ENCODE peak calls at places on chromosomes 6 and 20, in seven cellular contexts. O, B, E, Z, I, H and T are unnamed samples.

GRCh38 chr6:324116-324728 is 31.9 kb downstream of the DUSP22 start:
- DNase-seq in O (no peak), H (no peak), Z (no peak), I (no peak), B (no peak), E (no peak), T (no peak)

GRCh38 chr6:89244237-89244985 is 27.3 kb upstream of the GABRR1 start:
- DNase-seq in B (no peak), O (no peak), Z (no peak), H (no peak), E (no peak), I (no peak), T (no peak)

GRCh38 chr6:34324738-34325444 is 67.6 kb downstream of the NUDT3 start:
- DNase-seq in O (no peak), E (peak), Z (no peak), B (no peak), I (peak), H (no peak), T (no peak)

GRCh38 chr20:59402697-59403096 is 102.3 kb downstream of the EDN3 start:
- DNase-seq in O (no peak), H (no peak), I (no peak), B (no peak), E (no peak), Z (no peak), T (no peak)

GRCh38 chr6:6661684-6662083 is 73.2 kb downstream of the LY86 start:
- DNase-seq in I (peak), E (peak), Z (no peak), H (no peak), B (peak), O (no peak), T (no peak)

GRCh38 chr6:636488-636887 is 20.4 kb downstream of the HUS1B start:
- DNase-seq in O (no peak), I (no peak), H (no peak), E (peak), Z (no peak), B (no peak), T (no peak)

GRCh38 chr20:23096073-23096472 is 9.9 kb upstream of the CD93 start:
- DNase-seq in H (no peak), E (no peak), B (no peak), I (no peak), O (no peak), Z (no peak), T (no peak)

GRCh38 chr6:125037826-125038225 is 75.6 kb downstream of the RNF217 start:
- DNase-seq in H (no peak), Z (no peak), I (no peak), E (no peak), B (no peak), O (no peak), T (no peak)

GRCh38 chr6:39638126-39638822 is 86.9 kb downstream of the KIF6 start:
- DNase-seq in B (no peak), Z (no peak), I (no peak), H (no peak), O (no peak), E (no peak), T (no peak)

GRCh38 chr6:18021166-18021850 is 33.9 kb upstream of the KIF13A start:
- DNase-seq in H (no peak), I (no peak), B (no peak), Z (no peak), E (no peak), O (no peak), T (no peak)

GRCh38 chr20:58481541-58482021 is 33.6 kb downstream of the APCDD1L start:
- DNase-seq in H (no peak), B (peak), Z (peak), O (peak), I (peak), E (no peak), T (peak)

GRCh38 chr20:54209216-54209813 is 1.4 kb downstream of the PFDN4 start:
- DNase-seq in E (no peak), B (no peak), O (peak), H (no peak), Z (no peak), I (no peak), T (no peak)

GRCh38 chr6:90870561-90870960 is 283.7 kb upstream of the MAP3K7 start:
- DNase-seq in Z (no peak), I (no peak), B (no peak), H (no peak), O (peak), E (no peak), T (no peak)

GRCh38 chr6:45398075-45398817 is 20.5 kb upstream of the SUPT3H start:
- DNase-seq in B (peak), I (no peak), Z (no peak), O (no peak), H (no peak), E (no peak), T (no peak)

GRCh38 chr6:91782789-91783188 is 1195.9 kb upstream of the MAP3K7 start:
- DNase-seq in O (no peak), H (no peak), B (no peak), Z (no peak), I (no peak), E (no peak), T (no peak)

GRCh38 chr6:56866917-56867522 is 87.9 kb upstream of the BEND6 start:
- DNase-seq in B (peak), Z (no peak), I (no peak), H (no peak), E (peak), O (no peak), T (no peak)

GRCh38 chr6:50837589-50838445 is 19.1 kb downstream of the TFAP2B start:
- DNase-seq in O (no peak), I (no peak), H (no peak), B (no peak), Z (no peak), E (no peak), T (no peak)

GRCh38 chr6:18211338-18211737 is 53.0 kb downstream of the DEK start:
- DNase-seq in O (no peak), B (no peak), H (no peak), Z (no peak), I (no peak), E (no peak), T (no peak)

DNA sequence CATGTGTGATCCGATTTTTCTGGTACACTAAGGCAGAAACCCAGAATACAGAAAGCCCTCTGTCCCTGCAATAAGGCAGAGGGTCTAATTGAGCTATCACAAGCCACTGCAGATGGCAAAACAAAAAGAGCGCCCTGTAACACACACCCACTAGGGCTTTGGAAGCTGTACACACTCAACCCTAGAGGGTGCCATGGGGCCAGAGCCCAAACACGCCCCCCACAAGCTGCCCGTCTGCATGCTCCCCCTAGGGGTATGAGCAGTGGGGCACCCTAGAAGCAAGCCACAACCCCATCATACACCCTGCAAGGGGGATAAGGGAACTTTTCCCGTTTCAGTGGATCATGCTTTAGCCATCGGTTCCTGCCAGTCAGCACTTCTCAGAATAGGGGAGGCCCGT is 62.2 kb upstream of the PDE10A start:
- DNase-seq in H (no peak), E (no peak), Z (no peak), B (no peak), O (no peak), I (no peak), T (peak)
- TF ChIP-seq CTCF in H (no peak), E (no peak), Z (no peak), B (no peak), O (no peak), I (no peak), T (peak)

GRCh38 chr20:45890997-45891983 is at the start of the genes CTSA and NEURL2:
- DNase-seq in H (peak), B (peak), E (peak), I (peak), Z (peak), O (peak), T (peak)
- TF ChIP-seq CTCF in H (no peak), B (no peak), E (no peak), I (no peak), Z (no peak), O (no peak), T (no peak)

GRCh38 chr6:75932067-75932466 is 140.4 kb downstream of the IMPG1 start:
- DNase-seq in H (no peak), O (no peak), Z (no peak), I (peak), E (peak), B (no peak), T (peak)
- TF ChIP-seq CTCF in H (no peak), O (peak), Z (peak), I (peak), E (peak), B (peak), T (peak)

GRCh38 chr6:16658661-16659060 is 102.6 kb downstream of the ATXN1 start:
- DNase-seq in B (no peak), O (no peak), Z (no peak), I (no peak), E (no peak), H (no peak), T (no peak)
- TF ChIP-seq CTCF in B (no peak), O (no peak), Z (no peak), I (no peak), E (no peak), H (no peak), T (no peak)

GRCh38 chr6:30598912-30599624 is 18.0 kb downstream of the PPP1R10 start:
- DNase-seq in Z (no peak), I (no peak), O (no peak), H (no peak), E (no peak), B (no peak), T (no peak)
- TF ChIP-seq CTCF in Z (no peak), I (no peak), O (no peak), H (no peak), E (no peak), B (no peak), T (no peak)

DNA sequence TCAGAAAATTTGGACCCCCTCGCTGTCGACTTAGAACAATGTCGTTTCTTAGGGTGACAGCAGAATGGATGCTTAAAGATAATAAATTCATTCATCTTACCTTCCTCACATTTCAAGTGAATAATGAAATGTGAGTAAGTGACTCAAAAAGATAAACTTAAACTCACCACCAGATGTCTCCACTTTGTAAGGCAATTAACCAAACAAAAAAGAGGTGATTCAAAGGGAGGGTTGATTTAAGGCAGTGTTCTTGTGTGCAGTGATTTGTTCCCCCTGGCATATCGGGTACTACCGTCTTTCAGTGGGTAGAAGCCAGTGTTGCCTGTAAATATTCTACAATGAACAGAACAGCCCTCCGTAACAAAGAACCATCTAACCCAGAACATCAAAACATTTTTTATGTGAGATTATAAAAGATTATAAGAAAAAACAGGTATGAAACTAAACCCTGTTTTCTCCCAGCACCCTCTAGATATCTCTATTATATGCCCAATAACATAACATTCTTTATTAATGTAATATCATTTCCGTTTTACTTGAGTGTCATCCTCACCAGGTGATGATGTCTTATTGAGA is 589.7 kb downstream of the CBLN4 start:
- DNase-seq in Z (no peak), I (peak), H (no peak), E (no peak), B (no peak), O (no peak), T (no peak)
- TF ChIP-seq CTCF in Z (no peak), I (no peak), H (peak), E (no peak), B (peak), O (peak), T (no peak)